ENCODE peak calls at places on chromosomes 11 and 22, in ten cellular contexts. U, B, J, H, V, M, L, E, X and Y are unnamed samples. For H3K36me3, H3K4me1 and H3K9me3, the result is how much of the 10 kb centered on the place peaks cover.

GRCh38 chr22:20653012-20653794 is 120.7 kb upstream of the SERPIND1 start:
- DNase-seq in H (no peak), X (no peak), E (no peak), V (no peak), J (no peak), U (no peak), L (no peak), B (no peak), M (no peak), Y (no peak)

GRCh38 chr22:23034621-23035556 is 35.4 kb upstream of the GNAZ start:
- DNase-seq in U (no peak), L (no peak), H (no peak), E (peak), X (no peak), B (no peak), J (no peak), V (no peak), M (no peak), Y (no peak)

GRCh38 chr11:96246718-96247540 is 96.1 kb downstream of the MAML2 start:
- DNase-seq in E (no peak), M (no peak), V (no peak), U (no peak), L (peak), B (no peak), H (no peak), J (no peak), X (peak), Y (no peak)

GRCh38 chr22:20254975-20255946 is 12.9 kb downstream of the RTN4R start:
- DNase-seq in X (no peak), M (no peak), H (no peak), E (no peak), V (no peak), U (no peak), B (no peak), J (no peak), L (no peak), Y (no peak)

GRCh38 chr11:31236052-31236652 is 133.4 kb downstream of the DCDC1 start:
- DNase-seq in M (no peak), X (peak), V (no peak), L (no peak), E (peak), U (no peak), H (no peak), J (no peak), B (no peak), Y (peak)

GRCh38 chr11:67996622-67997459 is 7.1 kb downstream of the UNC93B1 start:
- DNase-seq in J (peak), U (no peak), H (peak), X (peak), V (peak), E (peak), L (no peak), B (peak), M (peak), Y (peak)

GRCh38 chr11:115869131-115869530 is 364.9 kb upstream of the CADM1 start:
- DNase-seq in E (no peak), H (no peak), B (no peak), U (no peak), M (no peak), L (no peak), V (peak), J (no peak), X (no peak), Y (no peak)

GRCh38 chr11:18600915-18601569 is 1.5 kb downstream of the MISFA start:
- DNase-seq in V (no peak), M (no peak), H (no peak), U (no peak), J (no peak), L (no peak), E (no peak), X (no peak), B (no peak), Y (no peak)

GRCh38 chr11:66207816-66208215 is 60.6 kb upstream of the RAB1B start:
- DNase-seq in J (no peak), V (no peak), E (no peak), L (no peak), M (no peak), U (no peak), X (no peak), H (no peak), B (no peak), Y (no peak)

GRCh38 chr11:57368106-57368826 is 12.7 kb downstream of the PRG3 start:
- DNase-seq in M (no peak), B (peak), U (peak), X (no peak), E (no peak), J (no peak), H (no peak), V (no peak), L (no peak), Y (no peak)

GRCh38 chr11:129368889-129369672 is 6.6 kb upstream of the BARX2 start:
- DNase-seq in E (no peak), L (no peak), V (no peak), H (no peak), M (no peak), J (no peak), U (peak), B (no peak), X (no peak), Y (no peak)

GRCh38 chr11:59941091-59941490 is 2.9 kb downstream of the OOSP1 start:
- DNase-seq in J (no peak), U (no peak), V (no peak), L (no peak), E (no peak), B (no peak), H (no peak), X (no peak), M (no peak), Y (no peak)

GRCh38 chr11:71145368-71145767 is 107.0 kb downstream of the SHANK2 start:
- DNase-seq in M (no peak), H (no peak), V (no peak), J (no peak), U (no peak), B (no peak), L (no peak), X (no peak), E (no peak), Y (no peak)

GRCh38 chr11:120707098-120707497 is 195.6 kb downstream of the GRIK4 start:
- DNase-seq in V (no peak), M (no peak), B (no peak), H (no peak), U (no peak), L (peak), E (no peak), X (peak), J (no peak), Y (no peak)

GRCh38 chr22:24291538-24292201 is 21.0 kb downstream of the SPECC1L start:
- DNase-seq in M (no peak), B (no peak), L (no peak), H (no peak), E (no peak), U (no peak), V (no peak), J (no peak), X (no peak), Y (no peak)

GRCh38 chr11:27234043-27234668 is 128.9 kb downstream of the CCDC34 start:
- DNase-seq in E (peak), V (no peak), J (peak), X (peak), L (peak), H (no peak), M (peak), B (no peak), U (peak), Y (peak)

GRCh38 chr11:64916040-64916847 is 765 bp downstream of the ATG2A start:
- DNase-seq in X (peak), H (no peak), L (peak), U (peak), J (peak), V (peak), M (no peak), E (peak), B (no peak), Y (peak)

GRCh38 chr11:119340335-119341221 is at the start of gene C1QTNF5:
- DNase-seq in M (peak), H (no peak), X (peak), E (no peak), L (peak), U (no peak), B (peak), J (peak), V (no peak), Y (no peak)

GRCh38 chr11:95072948-95073347 is 6.2 kb downstream of the SRSF8 start:
- DNase-seq in V (no peak), U (no peak), J (no peak), M (no peak), E (no peak), B (no peak), H (no peak), X (no peak), L (no peak), Y (no peak)

GRCh38 chr11:95076416-95076815 is 9.7 kb downstream of the SRSF8 start:
- DNase-seq in U (no peak), V (no peak), H (no peak), J (no peak), E (no peak), B (no peak), X (peak), M (no peak), L (peak), Y (no peak)

GRCh38 chr11:95078526-95078925 is 11.1 kb upstream of the ENDOD1 start:
- DNase-seq in L (peak), B (no peak), H (no peak), V (no peak), M (no peak), X (peak), U (no peak), J (no peak), E (no peak), Y (no peak)

GRCh38 chr11:95074806-95075563 is 8.3 kb downstream of the SRSF8 start:
- DNase-seq in M (peak), B (peak), H (no peak), X (no peak), V (no peak), J (peak), U (peak), E (no peak), L (no peak), Y (no peak)
- H3K36me3 ChIP-seq in M (under half), B (under half), H (under half), X (under half), V (under half), J (under half), U (under half), E (under half), L (under half), Y (under half)

GRCh38 chr11:114142646-114143045 is 83.1 kb downstream of the ZBTB16 start:
- DNase-seq in E (no peak), V (no peak), H (no peak), L (no peak), M (no peak), X (no peak), U (no peak), J (no peak), B (no peak), Y (no peak)

GRCh38 chr11:114138411-114138810 is 78.9 kb downstream of the ZBTB16 start:
- DNase-seq in E (no peak), V (no peak), H (no peak), L (no peak), J (no peak), B (no peak), U (no peak), X (no peak), M (no peak), Y (no peak)

GRCh38 chr11:114145166-114145695 is 85.7 kb downstream of the ZBTB16 start:
- DNase-seq in L (no peak), B (no peak), J (no peak), U (no peak), M (no peak), V (no peak), X (no peak), E (no peak), H (no peak), Y (no peak)

GRCh38 chr11:114140826-114141225 is 81.3 kb downstream of the ZBTB16 start:
- DNase-seq in B (no peak), L (no peak), E (no peak), M (no peak), V (no peak), H (no peak), X (no peak), J (no peak), U (no peak), Y (no peak)

GRCh38 chr11:114141863-114142590 is 82.5 kb downstream of the ZBTB16 start:
- DNase-seq in U (no peak), X (no peak), B (no peak), L (no peak), V (no peak), J (no peak), M (no peak), H (no peak), E (no peak), Y (no peak)
- H3K4me1 ChIP-seq in U (under half), X (under half), B (half or more), L (under half), V (under half), J (under half), M (half or more), H (under half), E (under half), Y (under half)

GRCh38 chr22:48654492-48654891 is 1173.2 kb downstream of the BRD1 start:
- DNase-seq in B (no peak), X (peak), U (no peak), L (no peak), V (no peak), H (no peak), J (no peak), M (no peak), E (no peak), Y (no peak)
- H3K9me3 ChIP-seq in B (under half), X (under half), U (under half), L (half or more), V (under half), H (under half), J (under half), M (under half), E (under half), Y (under half)

DNA sequence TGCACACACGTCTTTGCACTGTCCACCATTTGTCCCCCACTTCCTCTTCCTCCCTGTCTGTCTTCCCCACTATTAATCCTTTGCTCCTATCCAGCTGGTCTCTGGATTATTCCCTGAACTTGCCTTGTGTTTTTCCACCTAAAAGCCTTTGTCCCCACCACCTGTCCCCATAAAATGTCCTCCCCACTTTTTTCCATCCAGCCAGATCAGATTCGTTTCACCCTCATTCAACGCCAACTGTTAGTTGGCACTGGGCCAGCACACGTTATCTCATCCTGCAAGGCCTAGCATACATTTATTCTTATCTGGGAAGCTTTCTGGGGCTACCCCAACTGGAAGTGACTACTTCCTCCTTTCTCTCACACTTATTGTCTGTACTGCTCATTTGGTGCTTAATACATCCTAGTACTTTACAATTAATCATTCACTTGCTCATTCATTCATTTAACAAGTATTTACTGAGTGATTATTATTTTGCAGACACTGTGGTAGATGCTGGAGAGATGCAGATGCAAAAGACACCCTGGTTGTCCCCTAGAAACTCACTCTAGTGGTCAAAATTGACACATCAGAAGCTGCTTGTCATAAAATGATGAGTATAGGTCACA is 96.2 kb downstream of the RASSF10 start:
- DNase-seq in L (no peak), M (peak), B (no peak), X (no peak), U (no peak), H (no peak), E (no peak), V (no peak), J (no peak), Y (no peak)
- H3K36me3 ChIP-seq in L (under half), M (under half), B (under half), X (under half), U (under half), H (under half), E (under half), V (under half), J (under half), Y (under half)

DNA sequence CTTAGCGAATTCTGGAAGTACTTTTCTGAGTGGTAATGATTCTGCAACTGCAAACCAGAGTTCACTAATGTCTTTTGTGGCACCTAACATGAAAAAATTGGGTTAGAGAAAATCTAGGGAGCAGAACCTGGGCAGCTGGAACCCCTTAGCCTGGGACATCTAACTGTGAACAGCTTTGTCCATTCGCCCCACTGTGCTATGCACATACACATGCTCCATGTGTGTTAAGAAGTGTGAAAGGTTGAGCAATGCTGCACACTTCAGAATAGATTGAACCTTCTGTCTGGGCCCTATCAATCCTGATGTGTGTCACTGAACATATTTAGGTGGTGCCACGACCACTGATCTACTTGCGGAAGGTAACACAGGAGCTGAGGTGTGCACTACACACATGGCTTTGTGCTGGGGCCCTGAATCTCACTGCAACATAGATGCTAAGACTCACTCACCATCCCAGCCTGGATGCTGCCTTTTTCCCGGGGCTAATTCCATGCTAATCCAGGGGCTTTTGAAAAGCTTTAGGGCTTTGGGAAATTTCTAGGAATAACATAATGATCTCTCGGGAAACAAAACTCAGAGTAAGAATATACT is 976.2 kb downstream of the NTM start:
- DNase-seq in L (no peak), V (no peak), M (no peak), J (no peak), X (no peak), U (no peak), B (no peak), H (no peak), E (no peak), Y (no peak)
- H3K4me1 ChIP-seq in L (under half), V (under half), M (under half), J (under half), X (under half), U (under half), B (under half), H (under half), E (under half), Y (under half)